ENCODE peak calls at places on chromosomes 3 and 15, in four cellular contexts. O is GM10248, N is right lobe of liver, U is NCI-H524. T is an unnamed sample.

GRCh38 chr3:14507345-14507741 is 32.8 kb downstream of the GRIP2 start:
- DNase-seq in U (peak), O (no peak), N (no peak), T (no peak)

GRCh38 chr15:37101634-37102314 is 1.4 kb upstream of the MEIS2 start:
- DNase-seq in N (peak), O (peak), U (peak), T (no peak)

GRCh38 chr15:72227720-72228119 is 3.3 kb downstream of the PKM start:
- DNase-seq in U (no peak), N (no peak), O (no peak), T (no peak)

GRCh38 chr15:77869021-77869895 is 208.3 kb downstream of the TBC1D2B start:
- DNase-seq in N (no peak), O (no peak), U (peak), T (no peak)

GRCh38 chr3:155065537-155065936 is 14.6 kb upstream of the MME start:
- DNase-seq in N (no peak), U (no peak), O (no peak), T (no peak)

GRCh38 chr3:128274837-128275236 is 121.6 kb downstream of the EEFSEC start:
- DNase-seq in U (no peak), N (no peak), O (no peak), T (no peak)

GRCh38 chr3:22734207-22734606 is 468.9 kb upstream of the UBE2E2 start:
- DNase-seq in U (peak), N (no peak), O (no peak), T (no peak)

GRCh38 chr3:109920749-109921148 is 583.4 kb upstream of the DPPA4 start:
- DNase-seq in U (no peak), N (no peak), O (no peak), T (no peak)

GRCh38 chr3:115905871-115906270 is 282.6 kb downstream of the GAP43 start:
- DNase-seq in O (no peak), U (no peak), N (no peak), T (no peak)

GRCh38 chr15:31792611-31793199 is 237.6 kb upstream of the CHRNA7 start:
- DNase-seq in N (no peak), O (no peak), U (no peak), T (no peak)

T was measured in activated CD8-positive, alpha-beta memory T cell treated with anti-CD3 and anti-CD28 coated beads for 1 hour.